ENCODE peak calls at places on chromosome 3, in seven cellular contexts. H, B, P, T, Y, K and J are unnamed samples.

GRCh38 chr3:197558000-197558399 is 2.2 kb upstream of the BDH1 start:
- DNase-seq in H (no peak), B (no peak), P (no peak), T (no peak), Y (no peak), K (no peak), J (no peak)

GRCh38 chr3:152202976-152203626 is 65.6 kb upstream of the MBNL1 start:
- DNase-seq in H (no peak), B (no peak), P (no peak), T (no peak), Y (no peak), K (no peak), J (no peak)

GRCh38 chr3:47410801-47411646 is 30.2 kb downstream of the PTPN23 start:
- DNase-seq in H (no peak), B (no peak), P (no peak), T (no peak), Y (no peak), K (no peak), J (no peak)

GRCh38 chr3:81087607-81088006 is 673.8 kb downstream of the GBE1 start:
- DNase-seq in H (no peak), B (no peak), P (no peak), T (no peak), Y (no peak), K (no peak), J (no peak)

GRCh38 chr3:143442761-143443477 is 323.3 kb downstream of the CHST2 start:
- DNase-seq in H (no peak), B (no peak), P (no peak), T (no peak), Y (no peak), K (no peak), J (no peak)

GRCh38 chr3:13718000-13718399 is 161.9 kb downstream of the WNT7A start:
- DNase-seq in H (no peak), B (no peak), P (peak; percentile 6), T (peak; percentile 30), Y (peak; percentile 7), K (no peak), J (no peak)

GRCh38 chr3:157317895-157318294 is 118.8 kb upstream of the PTX3 start:
- DNase-seq in H (no peak), B (no peak), P (no peak), T (no peak), Y (no peak), K (no peak), J (no peak)

GRCh38 chr3:122513386-122514122 is 1.2 kb downstream of the KPNA1 start:
- DNase-seq in H (no peak), B (no peak), P (no peak), T (no peak), Y (no peak), K (no peak), J (no peak)

GRCh38 chr3:30340500-30340899 is 265.9 kb upstream of the TGFBR2 start:
- DNase-seq in H (no peak), B (no peak), P (no peak), T (no peak), Y (no peak), K (no peak), J (no peak)

GRCh38 chr3:14412831-14413380 is 10.5 kb downstream of the SLC6A6 start:
- DNase-seq in H (no peak), B (no peak), P (no peak), T (peak; percentile 81), Y (no peak), K (no peak), J (no peak)

GRCh38 chr3:156691920-156692319 is 17.5 kb downstream of the TIPARP start:
- DNase-seq in H (no peak), B (no peak), P (no peak), T (no peak), Y (no peak), K (no peak), J (no peak)

GRCh38 chr3:187292631-187293513 is 1.3 kb upstream of the MASP1 start:
- DNase-seq in H (no peak), B (no peak), P (no peak), T (no peak), Y (no peak), K (no peak), J (no peak)

GRCh38 chr3:184239710-184240109 is 9.1 kb downstream of the ALG3 start:
- DNase-seq in H (no peak), B (no peak), P (no peak), T (no peak), Y (no peak), K (no peak), J (no peak)

GRCh38 chr3:52399131-52399530 is 45.8 kb downstream of the SEMA3G start:
- DNase-seq in H (no peak), B (no peak), P (no peak), T (no peak), Y (no peak), K (no peak), J (no peak)

GRCh38 chr3:134696155-134696554 is 45.3 kb upstream of the KY start:
- DNase-seq in H (no peak), B (no peak), P (no peak), T (no peak), Y (no peak), K (peak; percentile 72), J (no peak)

GRCh38 chr3:12706504-12707253 is 42.8 kb upstream of the RAF1 start:
- DNase-seq in H (peak; percentile 46), B (peak; percentile 78), P (peak; percentile 55), T (peak; percentile 93), Y (peak; percentile 71), K (peak; percentile 81), J (peak; percentile 44)

GRCh38 chr3:194632211-194632982 is 822 bp downstream of the TMEM44 start:
- DNase-seq in H (no peak), B (no peak), P (peak; percentile 70), T (no peak), Y (no peak), K (no peak), J (no peak)

GRCh38 chr3:55409802-55410201 is 77.3 kb downstream of the WNT5A start:
- DNase-seq in H (no peak), B (no peak), P (no peak), T (no peak), Y (no peak), K (no peak), J (no peak)

GRCh38 chr3:46981932-46982471 is 2.5 kb downstream of the NBEAL2 start:
- DNase-seq in H (peak; percentile 42), B (no peak), P (peak; percentile 65), T (peak; percentile 83), Y (peak; percentile 76), K (no peak), J (no peak)

GRCh38 chr3:126216416-126216815 is 36.0 kb upstream of the ALDH1L1 start:
- DNase-seq in H (no peak), B (no peak), P (no peak), T (no peak), Y (no peak), K (no peak), J (no peak)

GRCh38 chr3:36408146-36408545 is 27.8 kb downstream of the STAC start:
- DNase-seq in H (no peak), B (no peak), P (no peak), T (no peak), Y (no peak), K (no peak), J (no peak)

GRCh38 chr3:114714957-114715356 is 421.1 kb downstream of the TIGIT start:
- DNase-seq in H (no peak), B (no peak), P (no peak), T (no peak), Y (no peak), K (no peak), J (no peak)

GRCh38 chr3:31274406-31275024 is 258.2 kb upstream of the STT3B start:
- DNase-seq in H (no peak), B (no peak), P (no peak), T (no peak), Y (no peak), K (no peak), J (no peak)

GRCh38 chr3:44966795-44967278 is 9.1 kb downstream of the ZDHHC3 start:
- DNase-seq in H (no peak), B (peak; percentile 79), P (no peak), T (no peak), Y (peak; percentile 53), K (no peak), J (no peak)

GRCh38 chr3:170357176-170357919 is at the start of gene SKIL:
- DNase-seq in H (peak; percentile 99), B (peak; percentile 81), P (peak; percentile 98), T (peak; percentile 98), Y (peak; percentile 99), K (peak; percentile 98), J (peak; percentile 94)
- H3K4me1 ChIP-seq in H (no peaks in the 10 kb centered on the region), B (peaks cover 9% of the 10 kb centered on the region), P (peaks cover 26% of the 10 kb centered on the region), T (no peaks in the 10 kb centered on the region), Y (peaks cover 55% of the 10 kb centered on the region), K (peaks cover 28% of the 10 kb centered on the region), J (peaks cover 24% of the 10 kb centered on the region)

DNA sequence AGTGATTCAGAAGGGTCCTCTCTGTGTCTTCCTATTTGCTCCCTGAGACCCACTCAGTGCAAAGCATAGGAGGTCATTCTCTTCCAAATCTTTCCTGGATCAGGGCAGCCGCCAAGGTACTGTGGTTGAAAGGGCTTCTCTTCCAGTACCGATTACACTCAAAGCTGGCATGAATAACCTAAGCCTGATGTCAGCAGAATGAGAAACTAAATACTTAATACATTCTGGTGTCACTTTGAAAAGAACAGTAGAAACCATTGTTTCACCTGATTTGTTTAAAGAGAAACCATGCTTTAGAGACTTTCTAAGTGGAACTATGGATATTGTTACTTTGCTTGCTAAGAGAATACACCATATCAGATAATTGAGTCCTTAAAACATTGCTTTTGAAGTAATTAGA is 50.2 kb downstream of the PDHB start:
- DNase-seq in H (no peak), B (no peak), P (no peak), T (no peak), Y (no peak), K (no peak), J (no peak)
- H3K27ac ChIP-seq in H (no peak overlapping the region), B (no peak overlapping the region), P (no peak overlapping the region), T (no peak overlapping the region), Y (peak overlapping the region; percentile 18), K (no peak overlapping the region), J (no peak overlapping the region)

GRCh38 chr3:94036909-94037507 is 8.6 kb upstream of the STX19 start:
- DNase-seq in H (no peak), B (peak; percentile 35), P (no peak), T (no peak), Y (no peak), K (no peak), J (no peak)
- TF ChIP-seq CTCF in H (peak; percentile 30), B (peak; percentile 65), P (no peak), T (peak; percentile 79), Y (peak; percentile 48), K (peak; percentile 59), J (peak; percentile 48)

GRCh38 chr3:66423791-66424190 is 77.0 kb downstream of the LRIG1 start:
- DNase-seq in H (no peak), B (no peak), P (no peak), T (no peak), Y (no peak), K (no peak), J (no peak)
- H3K4me1 ChIP-seq in H (no peaks in the 10 kb centered on the region), B (no peaks in the 10 kb centered on the region), P (peaks cover 26% of the 10 kb centered on the region), T (no peaks in the 10 kb centered on the region), Y (peaks cover 39% of the 10 kb centered on the region), K (peaks cover 9% of the 10 kb centered on the region), J (no peaks in the 10 kb centered on the region)